ENCODE peak calls at places on chromosomes 5 and 9, in eight cellular contexts. One of them, this sample, is unnamed.

GRCh38 chr5:106962464-106963230 is 708.1 kb downstream of the EFNA5 start:
- DNase-seq in naive thymus-derived CD4-positive, alpha-beta T cell: no peak
- DNase-seq in stomach: no peak
- DNase-seq in CD4-positive, CD25-positive, alpha-beta regulatory T cell: no peak
- DNase-seq in mesendoderm: peak
- DNase-seq in neural progenitor cell: no peak
- DNase-seq in CD8-positive, alpha-beta T cell: no peak
- DNase-seq in neuronal stem cell: no peak
- DNase-seq in this sample: no peak

GRCh38 chr5:149840226-149840825 is 104.3 kb downstream of the PDE6A start:
- DNase-seq in naive thymus-derived CD4-positive, alpha-beta T cell: no peak
- DNase-seq in CD4-positive, CD25-positive, alpha-beta regulatory T cell: no peak
- DNase-seq in neural progenitor cell: no peak
- DNase-seq in CD8-positive, alpha-beta T cell: no peak
- DNase-seq in neuronal stem cell: no peak
- DNase-seq in mesendoderm: no peak
- DNase-seq in stomach: no peak
- DNase-seq in this sample: no peak

GRCh38 chr9:134661791-134662142 is 20.2 kb downstream of the COL5A1 start:
- DNase-seq in stomach: no peak
- DNase-seq in CD8-positive, alpha-beta T cell: no peak
- DNase-seq in CD4-positive, CD25-positive, alpha-beta regulatory T cell: no peak
- DNase-seq in neuronal stem cell: no peak
- DNase-seq in neural progenitor cell: no peak
- DNase-seq in mesendoderm: no peak
- DNase-seq in naive thymus-derived CD4-positive, alpha-beta T cell: no peak
- DNase-seq in this sample: no peak

GRCh38 chr9:87212563-87213154 is 265.4 kb upstream of the GAS1 start:
- DNase-seq in CD4-positive, CD25-positive, alpha-beta regulatory T cell: no peak
- DNase-seq in stomach: no peak
- DNase-seq in neural progenitor cell: peak
- DNase-seq in CD8-positive, alpha-beta T cell: no peak
- DNase-seq in naive thymus-derived CD4-positive, alpha-beta T cell: no peak
- DNase-seq in mesendoderm: peak
- DNase-seq in neuronal stem cell: no peak
- DNase-seq in this sample: no peak

GRCh38 chr9:94286056-94286455 is 27.0 kb downstream of the ZNF169 start:
- DNase-seq in naive thymus-derived CD4-positive, alpha-beta T cell: no peak
- DNase-seq in stomach: no peak
- DNase-seq in CD4-positive, CD25-positive, alpha-beta regulatory T cell: no peak
- DNase-seq in mesendoderm: no peak
- DNase-seq in CD8-positive, alpha-beta T cell: no peak
- DNase-seq in neuronal stem cell: no peak
- DNase-seq in neural progenitor cell: no peak
- DNase-seq in this sample: no peak

GRCh38 chr5:21646469-21646868 is 1206.7 kb downstream of the CDH12 start:
- DNase-seq in mesendoderm: no peak
- DNase-seq in CD8-positive, alpha-beta T cell: no peak
- DNase-seq in CD4-positive, CD25-positive, alpha-beta regulatory T cell: no peak
- DNase-seq in naive thymus-derived CD4-positive, alpha-beta T cell: no peak
- DNase-seq in stomach: no peak
- DNase-seq in neural progenitor cell: no peak
- DNase-seq in neuronal stem cell: no peak
- DNase-seq in this sample: no peak

GRCh38 chr5:179793470-179794139 is at the start of gene LTC4S:
- DNase-seq in neural progenitor cell: no peak
- DNase-seq in neuronal stem cell: no peak
- DNase-seq in mesendoderm: no peak
- DNase-seq in CD4-positive, CD25-positive, alpha-beta regulatory T cell: peak
- DNase-seq in naive thymus-derived CD4-positive, alpha-beta T cell: peak
- DNase-seq in CD8-positive, alpha-beta T cell: peak
- DNase-seq in stomach: peak
- DNase-seq in this sample: no peak

GRCh38 chr5:2039180-2039531 is 156.4 kb upstream of the IRX4 start:
- DNase-seq in stomach: no peak
- DNase-seq in CD4-positive, CD25-positive, alpha-beta regulatory T cell: no peak
- DNase-seq in naive thymus-derived CD4-positive, alpha-beta T cell: no peak
- DNase-seq in mesendoderm: peak
- DNase-seq in neural progenitor cell: peak
- DNase-seq in CD8-positive, alpha-beta T cell: no peak
- DNase-seq in neuronal stem cell: no peak
- DNase-seq in this sample: no peak

GRCh38 chr9:5388026-5388806 is 48.5 kb upstream of the RLN1 start:
- DNase-seq in CD8-positive, alpha-beta T cell: no peak
- DNase-seq in naive thymus-derived CD4-positive, alpha-beta T cell: no peak
- DNase-seq in neuronal stem cell: no peak
- DNase-seq in CD4-positive, CD25-positive, alpha-beta regulatory T cell: no peak
- DNase-seq in mesendoderm: peak
- DNase-seq in stomach: no peak
- DNase-seq in neural progenitor cell: no peak
- DNase-seq in this sample: no peak

GRCh38 chr5:35461530-35461929 is 156.1 kb upstream of the SPEF2 start:
- DNase-seq in naive thymus-derived CD4-positive, alpha-beta T cell: no peak
- DNase-seq in CD4-positive, CD25-positive, alpha-beta regulatory T cell: no peak
- DNase-seq in stomach: no peak
- DNase-seq in CD8-positive, alpha-beta T cell: no peak
- DNase-seq in mesendoderm: no peak
- DNase-seq in neural progenitor cell: no peak
- DNase-seq in neuronal stem cell: no peak
- DNase-seq in this sample: no peak

GRCh38 chr9:131485206-131485605 is 17.5 kb upstream of the POMT1 start:
- DNase-seq in CD4-positive, CD25-positive, alpha-beta regulatory T cell: no peak
- DNase-seq in CD8-positive, alpha-beta T cell: no peak
- DNase-seq in mesendoderm: no peak
- DNase-seq in neuronal stem cell: no peak
- DNase-seq in stomach: no peak
- DNase-seq in neural progenitor cell: no peak
- DNase-seq in naive thymus-derived CD4-positive, alpha-beta T cell: no peak
- DNase-seq in this sample: no peak

GRCh38 chr9:136734837-136735496 is 7.8 kb downstream of the LCN10 start:
- DNase-seq in stomach: no peak
- DNase-seq in naive thymus-derived CD4-positive, alpha-beta T cell: no peak
- DNase-seq in CD4-positive, CD25-positive, alpha-beta regulatory T cell: no peak
- DNase-seq in neural progenitor cell: no peak
- DNase-seq in mesendoderm: no peak
- DNase-seq in CD8-positive, alpha-beta T cell: no peak
- DNase-seq in neuronal stem cell: no peak
- DNase-seq in this sample: no peak
- H3K27ac ChIP-seq in stomach: no peak
- H3K27ac ChIP-seq in naive thymus-derived CD4-positive, alpha-beta T cell: no peak
- H3K27ac ChIP-seq in CD4-positive, CD25-positive, alpha-beta regulatory T cell: no peak
- H3K27ac ChIP-seq in neural progenitor cell: no peak
- H3K27ac ChIP-seq in mesendoderm: no peak
- H3K27ac ChIP-seq in CD8-positive, alpha-beta T cell: no peak
- H3K27ac ChIP-seq in neuronal stem cell: no peak
- H3K27ac ChIP-seq in this sample: no peak

GRCh38 chr5:40798012-40798855 is at the start of gene PRKAA1:
- DNase-seq in stomach: peak
- DNase-seq in neuronal stem cell: peak
- DNase-seq in CD4-positive, CD25-positive, alpha-beta regulatory T cell: peak
- DNase-seq in mesendoderm: peak
- DNase-seq in neural progenitor cell: peak
- DNase-seq in CD8-positive, alpha-beta T cell: peak
- DNase-seq in naive thymus-derived CD4-positive, alpha-beta T cell: peak
- DNase-seq in this sample: no peak
- H3K4me3 ChIP-seq in stomach: peak
- H3K4me3 ChIP-seq in neuronal stem cell: peak
- H3K4me3 ChIP-seq in CD4-positive, CD25-positive, alpha-beta regulatory T cell: peak
- H3K4me3 ChIP-seq in mesendoderm: peak
- H3K4me3 ChIP-seq in neural progenitor cell: peak
- H3K4me3 ChIP-seq in CD8-positive, alpha-beta T cell: peak
- H3K4me3 ChIP-seq in naive thymus-derived CD4-positive, alpha-beta T cell: peak
- H3K4me3 ChIP-seq in this sample: peak

GRCh38 chr5:143400541-143401252 is 2.8 kb downstream of the NR3C1 start:
- DNase-seq in stomach: no peak
- DNase-seq in neuronal stem cell: no peak
- DNase-seq in CD8-positive, alpha-beta T cell: no peak
- DNase-seq in CD4-positive, CD25-positive, alpha-beta regulatory T cell: no peak
- DNase-seq in mesendoderm: no peak
- DNase-seq in naive thymus-derived CD4-positive, alpha-beta T cell: no peak
- DNase-seq in neural progenitor cell: peak
- DNase-seq in this sample: no peak
- H3K27ac ChIP-seq in stomach: peak
- H3K27ac ChIP-seq in neuronal stem cell: no peak
- H3K27ac ChIP-seq in CD8-positive, alpha-beta T cell: no peak
- H3K27ac ChIP-seq in CD4-positive, CD25-positive, alpha-beta regulatory T cell: no peak
- H3K27ac ChIP-seq in mesendoderm: no peak
- H3K27ac ChIP-seq in naive thymus-derived CD4-positive, alpha-beta T cell: peak
- H3K27ac ChIP-seq in neural progenitor cell: no peak
- H3K27ac ChIP-seq in this sample: no peak

DNA sequence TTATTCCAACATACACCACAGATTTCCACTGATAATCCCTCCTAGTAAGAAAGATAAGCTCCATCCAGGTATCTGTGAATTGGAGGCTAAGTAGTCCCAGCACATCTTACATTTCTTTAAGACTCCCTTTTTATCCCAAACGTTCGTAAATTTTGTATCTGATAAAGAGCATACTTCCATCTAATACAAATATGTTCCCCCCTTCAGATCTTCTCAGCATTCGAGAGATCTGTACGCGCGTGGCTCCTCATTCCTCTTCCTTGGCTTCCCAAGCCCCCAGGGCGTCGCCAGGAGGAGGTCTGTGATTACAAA is 20.0 kb downstream of the CDKN2A start:
- DNase-seq in mesendoderm: no peak
- DNase-seq in neuronal stem cell: no peak
- DNase-seq in CD4-positive, CD25-positive, alpha-beta regulatory T cell: no peak
- DNase-seq in naive thymus-derived CD4-positive, alpha-beta T cell: no peak
- DNase-seq in stomach: no peak
- DNase-seq in neural progenitor cell: no peak
- DNase-seq in CD8-positive, alpha-beta T cell: no peak
- DNase-seq in this sample: no peak
- H3K4me3 ChIP-seq in mesendoderm: no peak
- H3K4me3 ChIP-seq in neuronal stem cell: peak
- H3K4me3 ChIP-seq in CD4-positive, CD25-positive, alpha-beta regulatory T cell: peak
- H3K4me3 ChIP-seq in naive thymus-derived CD4-positive, alpha-beta T cell: peak
- H3K4me3 ChIP-seq in stomach: peak
- H3K4me3 ChIP-seq in neural progenitor cell: peak
- H3K4me3 ChIP-seq in CD8-positive, alpha-beta T cell: peak
- H3K4me3 ChIP-seq in this sample: peak

GRCh38 chr5:151097081-151097480 is 16.2 kb upstream of the TNIP1 start:
- DNase-seq in neuronal stem cell: no peak
- DNase-seq in neural progenitor cell: no peak
- DNase-seq in CD8-positive, alpha-beta T cell: no peak
- DNase-seq in CD4-positive, CD25-positive, alpha-beta regulatory T cell: no peak
- DNase-seq in mesendoderm: no peak
- DNase-seq in naive thymus-derived CD4-positive, alpha-beta T cell: no peak
- DNase-seq in stomach: no peak
- DNase-seq in this sample: no peak
- H3K27ac ChIP-seq in neuronal stem cell: no peak
- H3K27ac ChIP-seq in neural progenitor cell: no peak
- H3K27ac ChIP-seq in CD8-positive, alpha-beta T cell: no peak
- H3K27ac ChIP-seq in CD4-positive, CD25-positive, alpha-beta regulatory T cell: peak
- H3K27ac ChIP-seq in mesendoderm: no peak
- H3K27ac ChIP-seq in naive thymus-derived CD4-positive, alpha-beta T cell: no peak
- H3K27ac ChIP-seq in stomach: no peak
- H3K27ac ChIP-seq in this sample: no peak

DNA sequence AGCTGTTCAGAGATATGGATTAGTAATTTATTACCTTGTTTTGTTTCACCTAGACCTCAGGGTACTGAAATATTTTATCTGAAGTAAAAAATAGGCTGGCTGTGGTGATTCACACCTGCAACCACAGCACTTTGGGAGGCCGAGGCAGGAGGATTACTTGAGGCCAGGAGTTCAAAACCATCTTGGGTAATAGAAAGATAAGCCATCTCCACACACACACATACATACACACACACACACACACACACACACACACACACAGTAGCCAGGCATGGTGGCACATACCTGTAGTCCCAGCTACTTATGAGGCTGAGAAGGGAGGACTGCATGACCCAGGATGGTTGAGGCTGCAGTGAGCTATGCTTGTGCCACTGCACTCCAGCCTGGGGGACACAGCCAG is 3.7 kb downstream of the ANXA2R start:
- DNase-seq in neural progenitor cell: no peak
- DNase-seq in stomach: no peak
- DNase-seq in CD8-positive, alpha-beta T cell: no peak
- DNase-seq in CD4-positive, CD25-positive, alpha-beta regulatory T cell: no peak
- DNase-seq in neuronal stem cell: no peak
- DNase-seq in mesendoderm: peak
- DNase-seq in naive thymus-derived CD4-positive, alpha-beta T cell: no peak
- DNase-seq in this sample: no peak
- H3K4me3 ChIP-seq in neural progenitor cell: no peak
- H3K4me3 ChIP-seq in stomach: no peak
- H3K4me3 ChIP-seq in CD8-positive, alpha-beta T cell: no peak
- H3K4me3 ChIP-seq in CD4-positive, CD25-positive, alpha-beta regulatory T cell: no peak
- H3K4me3 ChIP-seq in neuronal stem cell: no peak
- H3K4me3 ChIP-seq in mesendoderm: no peak
- H3K4me3 ChIP-seq in naive thymus-derived CD4-positive, alpha-beta T cell: peak
- H3K4me3 ChIP-seq in this sample: no peak

GRCh38 chr9:85040141-85040540 is 370.6 kb downstream of the NTRK2 start:
- DNase-seq in mesendoderm: no peak
- DNase-seq in neural progenitor cell: peak
- DNase-seq in naive thymus-derived CD4-positive, alpha-beta T cell: no peak
- DNase-seq in CD8-positive, alpha-beta T cell: no peak
- DNase-seq in CD4-positive, CD25-positive, alpha-beta regulatory T cell: no peak
- DNase-seq in stomach: no peak
- DNase-seq in neuronal stem cell: no peak
- DNase-seq in this sample: no peak
- H3K27ac ChIP-seq in mesendoderm: no peak
- H3K27ac ChIP-seq in neural progenitor cell: no peak
- H3K27ac ChIP-seq in naive thymus-derived CD4-positive, alpha-beta T cell: no peak
- H3K27ac ChIP-seq in CD8-positive, alpha-beta T cell: no peak
- H3K27ac ChIP-seq in CD4-positive, CD25-positive, alpha-beta regulatory T cell: no peak
- H3K27ac ChIP-seq in stomach: no peak
- H3K27ac ChIP-seq in neuronal stem cell: no peak
- H3K27ac ChIP-seq in this sample: no peak